ENCODE peak calls at places on chromosomes 12 and 14, in four cellular contexts. One of them, this sample, is unnamed.

GRCh38 chr14:26204362-26204953 is 393.4 kb downstream of the NOVA1 start:
- DNase-seq in HepG2: no peak
- DNase-seq in WTC11: no peak
- DNase-seq in K562: no peak
- DNase-seq in this sample: no peak

GRCh38 chr12:15856097-15856982 is 25.8 kb upstream of the STRAP start:
- DNase-seq in HepG2: peak
- DNase-seq in WTC11: no peak
- DNase-seq in K562: peak
- DNase-seq in this sample: peak

GRCh38 chr12:57368349-57369095 is 62.3 kb downstream of the R3HDM2 start:
- DNase-seq in HepG2: peak
- DNase-seq in WTC11: no peak
- DNase-seq in K562: peak
- DNase-seq in this sample: no peak

GRCh38 chr14:51996148-51996746 is 6.9 kb downstream of the RTRAF start:
- DNase-seq in HepG2: no peak
- DNase-seq in WTC11: no peak
- DNase-seq in K562: peak
- DNase-seq in this sample: no peak

GRCh38 chr12:114605918-114606317 is 78.1 kb downstream of the TBX3 start:
- DNase-seq in HepG2: no peak
- DNase-seq in WTC11: no peak
- DNase-seq in K562: no peak
- DNase-seq in this sample: no peak

GRCh38 chr14:96479435-96480146 is 22.6 kb upstream of the PAPOLA start:
- DNase-seq in HepG2: peak
- DNase-seq in WTC11: no peak
- DNase-seq in K562: no peak
- DNase-seq in this sample: no peak

GRCh38 chr14:89408907-89409675 is 7.9 kb downstream of the FOXN3 start:
- DNase-seq in HepG2: no peak
- DNase-seq in WTC11: no peak
- DNase-seq in K562: no peak
- DNase-seq in this sample: no peak

GRCh38 chr14:21997300-21997699 is 323.7 kb upstream of the OR4E1 start:
- DNase-seq in HepG2: peak
- DNase-seq in WTC11: peak
- DNase-seq in K562: peak
- DNase-seq in this sample: no peak

GRCh38 chr12:120231316-120232011 is 30.6 kb upstream of the RPLP0 start:
- DNase-seq in HepG2: peak
- DNase-seq in WTC11: peak
- DNase-seq in K562: peak
- DNase-seq in this sample: no peak

GRCh38 chr12:13071305-13072280 is 27.4 kb downstream of the FAM234B start:
- DNase-seq in HepG2: no peak
- DNase-seq in WTC11: no peak
- DNase-seq in K562: peak
- DNase-seq in this sample: no peak

GRCh38 chr14:76498536-76498935 is 122.6 kb downstream of the ESRRB start:
- DNase-seq in HepG2: no peak
- DNase-seq in WTC11: no peak
- DNase-seq in K562: no peak
- DNase-seq in this sample: no peak

GRCh38 chr14:76495983-76496382 is 120.0 kb downstream of the ESRRB start:
- DNase-seq in HepG2: no peak
- DNase-seq in WTC11: no peak
- DNase-seq in K562: no peak
- DNase-seq in this sample: no peak

GRCh38 chr14:76498976-76499375 is 123.0 kb downstream of the ESRRB start:
- DNase-seq in HepG2: no peak
- DNase-seq in WTC11: no peak
- DNase-seq in K562: no peak
- DNase-seq in this sample: no peak

GRCh38 chr14:76499399-76499798 is 123.5 kb downstream of the ESRRB start:
- DNase-seq in HepG2: no peak
- DNase-seq in WTC11: no peak
- DNase-seq in K562: no peak
- DNase-seq in this sample: no peak

GRCh38 chr14:76497550-76498484 is 121.9 kb downstream of the ESRRB start:
- DNase-seq in HepG2: no peak
- DNase-seq in WTC11: peak
- DNase-seq in K562: peak
- DNase-seq in this sample: no peak
- TF ChIP-seq ETV6 in HepG2: no peak
- TF ChIP-seq ETV6 in WTC11: no peak
- TF ChIP-seq ETV6 in K562: no peak
- TF ChIP-seq ETV6 in this sample: no peak

DNA sequence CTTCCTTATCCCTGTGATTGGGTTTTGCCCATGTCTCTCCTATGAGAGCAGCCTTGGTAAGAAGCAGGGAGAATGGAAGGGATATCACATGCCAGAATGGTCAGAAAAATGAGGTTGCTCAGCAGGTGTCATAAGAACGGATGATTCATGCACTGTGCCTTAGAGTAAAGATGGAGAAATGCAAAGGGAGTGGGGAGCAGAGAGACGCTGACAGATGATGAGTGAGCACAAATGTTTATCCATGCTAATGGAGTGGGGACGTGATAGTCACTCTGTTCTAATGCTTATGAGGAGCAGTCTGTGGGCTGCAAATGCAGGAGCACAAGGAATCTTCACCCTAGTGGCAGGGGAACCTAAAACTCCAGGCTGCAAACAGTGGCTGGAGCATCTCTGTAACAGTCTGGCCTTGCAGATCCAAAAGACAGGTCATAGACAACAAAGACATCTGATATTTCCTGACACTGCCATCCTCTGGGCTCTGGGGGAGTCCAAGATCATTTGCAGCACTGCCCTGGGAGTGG is 243.2 kb downstream of the CACNA1C start:
- DNase-seq in HepG2: no peak
- DNase-seq in WTC11: no peak
- DNase-seq in K562: no peak
- DNase-seq in this sample: no peak
- TF ChIP-seq ETV6 in HepG2: no peak
- TF ChIP-seq ETV6 in WTC11: no peak
- TF ChIP-seq ETV6 in K562: no peak
- TF ChIP-seq ETV6 in this sample: no peak

GRCh38 chr12:53378222-53378621 is 1.8 kb upstream of the SP1 start:
- DNase-seq in HepG2: no peak
- DNase-seq in WTC11: no peak
- DNase-seq in K562: no peak
- DNase-seq in this sample: no peak
- TF ChIP-seq ETV6 in HepG2: no peak
- TF ChIP-seq ETV6 in WTC11: no peak
- TF ChIP-seq ETV6 in K562: no peak
- TF ChIP-seq ETV6 in this sample: no peak

GRCh38 chr12:93135286-93136239 is 206.5 kb upstream of the EEA1 start:
- DNase-seq in HepG2: peak
- DNase-seq in WTC11: no peak
- DNase-seq in K562: no peak
- DNase-seq in this sample: no peak
- TF ChIP-seq ETV6 in HepG2: no peak
- TF ChIP-seq ETV6 in WTC11: no peak
- TF ChIP-seq ETV6 in K562: no peak
- TF ChIP-seq ETV6 in this sample: peak

DNA sequence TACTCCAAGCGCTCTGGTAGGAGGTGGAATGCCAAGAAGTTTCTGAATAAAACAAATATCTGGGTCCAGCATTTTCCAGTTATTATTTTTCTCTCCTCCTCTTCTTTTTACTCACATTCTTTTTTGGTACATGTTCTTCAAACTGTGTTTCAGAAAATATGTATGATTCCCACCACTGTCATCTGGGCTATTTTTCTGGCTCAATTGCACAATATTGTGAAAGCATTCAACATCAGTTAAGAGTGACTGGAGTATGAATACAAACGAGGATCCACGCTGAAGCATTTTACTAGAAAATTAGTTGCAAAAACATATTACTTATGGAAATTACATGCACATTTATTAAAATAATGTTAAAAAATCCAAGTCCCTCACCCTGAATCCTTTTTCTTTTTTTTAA is 61.5 kb downstream of the KCNMB4 start:
- DNase-seq in HepG2: no peak
- DNase-seq in WTC11: no peak
- DNase-seq in K562: no peak
- DNase-seq in this sample: no peak
- TF ChIP-seq ETV6 in HepG2: no peak
- TF ChIP-seq ETV6 in WTC11: no peak
- TF ChIP-seq ETV6 in K562: no peak
- TF ChIP-seq ETV6 in this sample: no peak

GRCh38 chr14:70123796-70124195 is 65.0 kb downstream of the SLC8A3 start:
- DNase-seq in HepG2: no peak
- DNase-seq in WTC11: no peak
- DNase-seq in K562: no peak
- DNase-seq in this sample: no peak
- TF ChIP-seq ETV6 in HepG2: no peak
- TF ChIP-seq ETV6 in WTC11: no peak
- TF ChIP-seq ETV6 in K562: no peak
- TF ChIP-seq ETV6 in this sample: no peak

GRCh38 chr14:71725802-71726638 is 206.2 kb upstream of the RGS6 start:
- DNase-seq in HepG2: no peak
- DNase-seq in WTC11: no peak
- DNase-seq in K562: no peak
- DNase-seq in this sample: no peak

GRCh38 chr14:71722885-71723284 is 209.3 kb upstream of the RGS6 start:
- DNase-seq in HepG2: no peak
- DNase-seq in WTC11: no peak
- DNase-seq in K562: no peak
- DNase-seq in this sample: no peak

GRCh38 chr14:71720978-71721624 is 211.1 kb upstream of the RGS6 start:
- DNase-seq in HepG2: peak
- DNase-seq in WTC11: peak
- DNase-seq in K562: peak
- DNase-seq in this sample: peak

GRCh38 chr14:71726639-71727085 is 205.6 kb upstream of the RGS6 start:
- DNase-seq in HepG2: no peak
- DNase-seq in WTC11: no peak
- DNase-seq in K562: no peak
- DNase-seq in this sample: no peak

GRCh38 chr14:71721791-71722190 is 210.4 kb upstream of the RGS6 start:
- DNase-seq in HepG2: no peak
- DNase-seq in WTC11: no peak
- DNase-seq in K562: no peak
- DNase-seq in this sample: no peak
- TF ChIP-seq ETV6 in HepG2: no peak
- TF ChIP-seq ETV6 in WTC11: no peak
- TF ChIP-seq ETV6 in K562: no peak
- TF ChIP-seq ETV6 in this sample: no peak

DNA sequence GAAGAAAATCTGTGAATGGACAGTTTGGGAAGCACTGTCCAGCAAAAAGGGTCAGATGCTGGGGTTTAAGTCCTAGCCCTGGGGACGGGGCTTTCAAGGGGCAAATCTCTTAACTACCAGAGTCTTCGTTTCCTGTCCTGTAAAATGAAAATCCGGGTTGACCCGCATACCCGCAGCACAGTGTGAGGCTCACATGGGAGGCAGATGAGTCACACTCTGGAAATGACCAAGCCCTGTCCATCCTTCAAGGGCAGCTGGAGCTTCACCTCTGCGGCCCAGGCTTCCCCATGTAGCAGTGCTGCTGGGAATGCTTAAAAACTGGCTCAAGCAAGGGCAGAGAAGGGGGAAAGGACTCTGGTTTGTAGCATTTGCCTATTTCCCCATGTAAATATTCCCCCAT is 19.0 kb downstream of the FAM181A start:
- DNase-seq in HepG2: no peak
- DNase-seq in WTC11: no peak
- DNase-seq in K562: no peak
- DNase-seq in this sample: no peak
- TF ChIP-seq ETV6 in HepG2: no peak
- TF ChIP-seq ETV6 in WTC11: no peak
- TF ChIP-seq ETV6 in K562: no peak
- TF ChIP-seq ETV6 in this sample: no peak